ENCODE peak calls at places on chromosomes 3 and 15, in ten cellular contexts. P, V, R, A, F, Z, E, D, S and I are unnamed samples.

GRCh38 chr3:102529452-102529851 is 94.6 kb downstream of the ZPLD1 start:
- DNase-seq in P (peak), V (no peak), R (no peak), A (no peak), F (no peak), Z (peak), E (no peak), D (peak), S (no peak), I (no peak)

GRCh38 chr3:170419301-170420087 is 826 bp downstream of the CLDN11 start:
- DNase-seq in P (peak), V (peak), R (peak), A (no peak), F (peak), Z (no peak), E (no peak), D (peak), S (no peak), I (no peak)

GRCh38 chr15:36501063-36501678 is 78.3 kb upstream of the CDIN1 start:
- DNase-seq in P (no peak), V (no peak), R (no peak), A (no peak), F (no peak), Z (peak), E (peak), D (peak), S (peak), I (no peak)

GRCh38 chr15:26102988-26103387 is 239.9 kb upstream of the ATP10A start:
- DNase-seq in P (no peak), V (peak), R (no peak), A (no peak), F (no peak), Z (no peak), E (no peak), D (no peak), S (peak), I (no peak)

GRCh38 chr3:17091895-17092294 is 207.1 kb downstream of the PLCL2 start:
- DNase-seq in P (no peak), V (no peak), R (no peak), A (no peak), F (no peak), Z (no peak), E (no peak), D (no peak), S (no peak), I (no peak)

GRCh38 chr3:126490619-126491018 is 14.9 kb upstream of the ZXDC start:
- DNase-seq in P (no peak), V (no peak), R (no peak), A (no peak), F (no peak), Z (no peak), E (no peak), D (no peak), S (peak), I (no peak)

GRCh38 chr15:70437882-70438331 is 325.5 kb downstream of the UACA start:
- DNase-seq in P (no peak), V (no peak), R (no peak), A (no peak), F (no peak), Z (no peak), E (no peak), D (peak), S (no peak), I (no peak)

GRCh38 chr15:92294759-92295158 is 98.9 kb upstream of the ST8SIA2 start:
- DNase-seq in P (no peak), V (no peak), R (no peak), A (no peak), F (no peak), Z (no peak), E (no peak), D (no peak), S (no peak), I (no peak)

GRCh38 chr3:46897031-46897430 is 19.5 kb downstream of the PTH1R start:
- DNase-seq in P (peak), V (no peak), R (no peak), A (no peak), F (no peak), Z (no peak), E (no peak), D (no peak), S (no peak), I (no peak)

GRCh38 chr3:124620600-124621063 is 109.6 kb upstream of the UMPS start:
- DNase-seq in P (peak), V (no peak), R (no peak), A (peak), F (no peak), Z (peak), E (peak), D (no peak), S (peak), I (peak)

GRCh38 chr3:185153170-185153733 is 392 bp upstream of the C3orf70 start:
- DNase-seq in P (no peak), V (peak), R (peak), A (no peak), F (no peak), Z (no peak), E (no peak), D (peak), S (no peak), I (peak)

GRCh38 chr15:65945616-65946015 is 76.3 kb downstream of the RAB11A start:
- DNase-seq in P (no peak), V (no peak), R (no peak), A (no peak), F (no peak), Z (no peak), E (no peak), D (no peak), S (peak), I (no peak)
- TF ChIP-seq EP300 in P (no peak), V (no peak), R (no peak), A (no peak), F (no peak), Z (no peak), E (no peak), D (no peak), S (no peak), I (no peak)

DNA sequence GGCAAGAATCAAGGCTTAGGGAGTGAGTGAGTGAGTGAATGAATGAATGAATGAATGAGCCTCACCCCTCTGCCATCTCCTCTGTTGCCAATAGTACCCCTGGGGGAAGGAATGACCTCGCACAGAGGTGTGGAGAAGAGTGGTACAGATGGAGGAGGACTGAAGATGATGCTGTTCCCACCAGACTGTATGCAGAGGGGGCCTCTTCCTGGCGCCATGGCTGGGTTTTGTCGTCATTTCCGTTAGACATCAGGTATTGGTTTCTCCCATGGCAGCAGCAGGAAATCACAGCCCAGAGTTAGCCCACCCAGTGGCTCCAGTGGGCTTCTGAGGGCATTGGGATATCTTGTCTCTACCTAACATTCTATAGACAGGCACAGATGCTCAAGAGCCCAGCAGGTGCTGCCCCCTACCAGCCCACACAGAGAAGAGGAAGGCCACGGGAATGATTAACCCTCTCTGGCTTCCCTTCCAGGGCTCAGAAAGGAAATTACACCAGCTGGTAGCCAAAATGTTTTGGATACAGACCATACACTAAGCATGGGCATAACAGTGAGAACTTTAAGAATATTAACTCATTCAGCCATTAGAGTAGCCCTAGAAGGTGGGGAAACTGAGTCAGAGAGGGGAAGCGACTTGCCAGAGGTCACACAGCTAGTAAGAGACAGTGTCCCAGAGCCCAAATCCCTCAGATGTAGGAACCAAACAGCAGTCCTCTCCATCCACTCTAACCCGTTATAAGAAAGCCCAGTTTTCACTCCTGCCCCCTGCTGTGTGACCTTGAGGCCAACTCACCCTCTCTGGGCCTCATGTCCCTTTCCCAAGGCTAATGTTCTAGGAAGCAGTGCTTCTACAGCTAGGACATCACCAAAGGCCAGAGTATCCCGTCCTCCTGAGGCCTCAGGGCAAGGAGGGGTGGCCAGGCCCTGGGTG is 109.6 kb upstream of the SLC6A11 start:
- DNase-seq in P (no peak), V (no peak), R (no peak), A (no peak), F (no peak), Z (no peak), E (no peak), D (peak), S (no peak), I (no peak)
- H3K4me3 ChIP-seq in P (no peak), V (peak), R (no peak), A (no peak), F (no peak), Z (no peak), E (no peak), D (no peak), S (no peak), I (no peak)

GRCh38 chr15:81160312-81161214 is 26.5 kb downstream of the CFAP161 start:
- DNase-seq in P (peak), V (no peak), R (peak), A (no peak), F (peak), Z (no peak), E (no peak), D (peak), S (no peak), I (peak)
- H3K27ac ChIP-seq in P (no peak), V (no peak), R (peak), A (no peak), F (peak), Z (no peak), E (no peak), D (no peak), S (no peak), I (no peak)

GRCh38 chr15:68416158-68416535 is 15.8 kb downstream of the ITGA11 start:
- DNase-seq in P (no peak), V (peak), R (no peak), A (no peak), F (no peak), Z (no peak), E (no peak), D (no peak), S (no peak), I (no peak)
- TF ChIP-seq EP300 in P (no peak), V (no peak), R (no peak), A (no peak), F (no peak), Z (no peak), E (no peak), D (no peak), S (no peak), I (no peak)

GRCh38 chr15:82074610-82075009 is 28.8 kb upstream of the MEX3B start:
- DNase-seq in P (no peak), V (no peak), R (no peak), A (no peak), F (no peak), Z (no peak), E (no peak), D (no peak), S (no peak), I (no peak)
- H3K4me3 ChIP-seq in P (no peak), V (no peak), R (no peak), A (no peak), F (no peak), Z (no peak), E (no peak), D (no peak), S (no peak), I (no peak)

GRCh38 chr15:44735482-44736260 is 657 bp upstream of the TRIM69 start:
- DNase-seq in P (peak), V (no peak), R (no peak), A (no peak), F (peak), Z (no peak), E (no peak), D (peak), S (no peak), I (peak)

GRCh38 chr15:44736261-44736765 is at the start of gene TRIM69:
- DNase-seq in P (no peak), V (no peak), R (no peak), A (no peak), F (no peak), Z (no peak), E (no peak), D (no peak), S (no peak), I (no peak)

GRCh38 chr15:44738340-44738984 is 2.1 kb downstream of the TRIM69 start:
- DNase-seq in P (no peak), V (no peak), R (no peak), A (no peak), F (no peak), Z (peak), E (no peak), D (peak), S (peak), I (no peak)

GRCh38 chr15:44729394-44729913 is 6.9 kb upstream of the TRIM69 start:
- DNase-seq in P (no peak), V (no peak), R (peak), A (peak), F (no peak), Z (no peak), E (no peak), D (no peak), S (no peak), I (peak)

DNA sequence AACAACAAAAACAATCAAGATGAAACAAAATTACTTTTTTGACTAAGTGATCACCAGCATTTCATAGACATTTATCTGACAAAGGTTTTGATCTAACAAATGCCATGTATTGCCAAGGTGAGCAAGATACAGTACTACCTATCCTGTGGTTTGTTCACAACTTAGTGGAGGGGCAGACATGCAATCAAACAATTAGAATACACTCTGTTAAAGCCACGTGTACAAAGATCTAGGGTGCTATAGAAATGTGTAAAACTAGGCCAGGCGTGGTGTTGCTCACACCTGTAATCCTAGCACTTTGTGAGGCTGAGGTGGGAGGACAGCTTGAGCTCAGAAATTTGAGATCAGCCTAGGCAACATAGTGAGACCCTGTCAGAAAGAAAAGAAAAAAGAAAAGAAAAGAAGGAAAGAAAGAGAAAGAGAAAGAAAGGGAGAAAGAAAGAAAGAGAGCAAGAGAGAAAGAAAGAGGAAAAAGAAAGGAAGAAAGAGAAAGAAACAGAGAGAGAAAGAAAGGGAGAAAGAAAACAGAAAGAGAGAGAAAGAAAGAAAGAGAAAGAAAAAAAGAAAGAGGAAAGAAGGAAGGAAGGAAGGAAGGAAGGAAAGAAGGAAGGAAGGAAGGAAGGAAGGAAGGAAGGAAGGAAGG is 1.4 kb upstream of the TRIM69 start:
- DNase-seq in P (no peak), V (no peak), R (no peak), A (no peak), F (no peak), Z (no peak), E (no peak), D (no peak), S (no peak), I (no peak)
- H3K27ac ChIP-seq in P (peak), V (no peak), R (no peak), A (peak), F (peak), Z (no peak), E (peak), D (no peak), S (peak), I (peak)

GRCh38 chr3:64766463-64766862 is 78.7 kb upstream of the ADAMTS9 start:
- DNase-seq in P (no peak), V (no peak), R (no peak), A (no peak), F (no peak), Z (no peak), E (no peak), D (no peak), S (no peak), I (no peak)
- TF ChIP-seq EP300 in P (no peak), V (no peak), R (no peak), A (no peak), F (no peak), Z (no peak), E (no peak), D (no peak), S (no peak), I (no peak)

GRCh38 chr3:72290859-72291641 is 506.1 kb upstream of the PROK2 start:
- DNase-seq in P (no peak), V (no peak), R (no peak), A (no peak), F (no peak), Z (no peak), E (no peak), D (peak), S (no peak), I (no peak)
- H3K4me3 ChIP-seq in P (no peak), V (no peak), R (no peak), A (no peak), F (no peak), Z (no peak), E (no peak), D (no peak), S (no peak), I (no peak)